ENCODE peak calls at places on chromosomes 7 and 10, in six cellular contexts. One of them, this sample, is unnamed.

GRCh38 chr7:128673571-128673970 is 1.5 kb downstream of the GARIN1A start:
- DNase-seq in ovary: no peak
- DNase-seq in thyroid gland: no peak
- DNase-seq in spleen: no peak
- DNase-seq in mucosa of descending colon: no peak
- DNase-seq in left ventricle myocardium inferior: no peak
- DNase-seq in this sample: no peak

GRCh38 chr10:57579926-57580325 is 687.8 kb downstream of the IPMK start:
- DNase-seq in spleen: no peak
- DNase-seq in left ventricle myocardium inferior: no peak
- DNase-seq in thyroid gland: no peak
- DNase-seq in ovary: no peak
- DNase-seq in mucosa of descending colon: no peak
- DNase-seq in this sample: no peak

GRCh38 chr7:22387583-22387982 is 30.6 kb upstream of the RAPGEF5 start:
- DNase-seq in mucosa of descending colon: no peak
- DNase-seq in spleen: no peak
- DNase-seq in thyroid gland: no peak
- DNase-seq in left ventricle myocardium inferior: peak; percentile 19
- DNase-seq in ovary: no peak
- DNase-seq in this sample: no peak

GRCh38 chr10:68080853-68081431 is 5.9 kb upstream of the HERC4 start:
- DNase-seq in spleen: no peak
- DNase-seq in thyroid gland: no peak
- DNase-seq in left ventricle myocardium inferior: no peak
- DNase-seq in ovary: no peak
- DNase-seq in mucosa of descending colon: no peak
- DNase-seq in this sample: no peak

GRCh38 chr7:94330474-94331027 is 64.1 kb upstream of the COL1A2 start:
- DNase-seq in ovary: no peak
- DNase-seq in thyroid gland: no peak
- DNase-seq in spleen: no peak
- DNase-seq in mucosa of descending colon: no peak
- DNase-seq in left ventricle myocardium inferior: no peak
- DNase-seq in this sample: no peak

GRCh38 chr7:8176370-8177081 is 85.4 kb downstream of the ICA1 start:
- DNase-seq in left ventricle myocardium inferior: no peak
- DNase-seq in spleen: peak; percentile 78
- DNase-seq in ovary: no peak
- DNase-seq in thyroid gland: no peak
- DNase-seq in mucosa of descending colon: peak; percentile 30
- DNase-seq in this sample: no peak

GRCh38 chr7:108630002-108630401 is 60.3 kb downstream of the DNAJB9 start:
- DNase-seq in spleen: no peak
- DNase-seq in left ventricle myocardium inferior: no peak
- DNase-seq in mucosa of descending colon: no peak
- DNase-seq in thyroid gland: no peak
- DNase-seq in ovary: peak; percentile 24
- DNase-seq in this sample: peak; percentile 81

GRCh38 chr10:27794157-27794556 is 48.5 kb upstream of the MKX start:
- DNase-seq in left ventricle myocardium inferior: no peak
- DNase-seq in ovary: no peak
- DNase-seq in mucosa of descending colon: no peak
- DNase-seq in thyroid gland: no peak
- DNase-seq in spleen: no peak
- DNase-seq in this sample: peak; percentile 19

GRCh38 chr7:73742753-73743641 is 4.4 kb upstream of the ABHD11 start:
- DNase-seq in mucosa of descending colon: peak; percentile 97
- DNase-seq in ovary: peak; percentile 41
- DNase-seq in thyroid gland: peak; percentile 100
- DNase-seq in spleen: peak; percentile 81
- DNase-seq in left ventricle myocardium inferior: no peak
- DNase-seq in this sample: peak; percentile 63

GRCh38 chr7:22572937-22573336 is 72.9 kb upstream of the STEAP1B start:
- DNase-seq in ovary: no peak
- DNase-seq in thyroid gland: no peak
- DNase-seq in left ventricle myocardium inferior: no peak
- DNase-seq in spleen: no peak
- DNase-seq in mucosa of descending colon: no peak
- DNase-seq in this sample: no peak

GRCh38 chr7:12281026-12281425 is 69.9 kb downstream of the TMEM106B start:
- DNase-seq in spleen: no peak
- DNase-seq in thyroid gland: no peak
- DNase-seq in left ventricle myocardium inferior: no peak
- DNase-seq in mucosa of descending colon: no peak
- DNase-seq in ovary: no peak
- DNase-seq in this sample: no peak

GRCh38 chr10:102517553-102517952 is 13.8 kb downstream of the SUFU start:
- DNase-seq in spleen: peak; percentile 9
- DNase-seq in ovary: no peak
- DNase-seq in mucosa of descending colon: no peak
- DNase-seq in thyroid gland: no peak
- DNase-seq in left ventricle myocardium inferior: no peak
- DNase-seq in this sample: no peak

GRCh38 chr7:69283421-69283820 is 314.9 kb upstream of the AUTS2 start:
- DNase-seq in left ventricle myocardium inferior: no peak
- DNase-seq in thyroid gland: no peak
- DNase-seq in ovary: no peak
- DNase-seq in spleen: no peak
- DNase-seq in mucosa of descending colon: no peak
- DNase-seq in this sample: no peak

GRCh38 chr10:15585303-15585715 is 134.4 kb downstream of the ITGA8 start:
- DNase-seq in ovary: peak; percentile 40
- DNase-seq in spleen: peak; percentile 75
- DNase-seq in mucosa of descending colon: peak; percentile 65
- DNase-seq in thyroid gland: peak; percentile 18
- DNase-seq in left ventricle myocardium inferior: peak; percentile 38
- DNase-seq in this sample: peak; percentile 43

GRCh38 chr7:91127974-91128373 is 136.3 kb upstream of the FZD1 start:
- DNase-seq in spleen: no peak
- DNase-seq in ovary: no peak
- DNase-seq in thyroid gland: no peak
- DNase-seq in mucosa of descending colon: no peak
- DNase-seq in left ventricle myocardium inferior: no peak
- DNase-seq in this sample: no peak

GRCh38 chr10:35639651-35640311 is 2.3 kb downstream of the FZD8 start:
- DNase-seq in thyroid gland: peak; percentile 55
- DNase-seq in spleen: peak; percentile 79
- DNase-seq in mucosa of descending colon: peak; percentile 44
- DNase-seq in ovary: peak; percentile 38
- DNase-seq in left ventricle myocardium inferior: peak; percentile 19
- DNase-seq in this sample: no peak

GRCh38 chr7:117157121-117157870 is 165.6 kb downstream of the WNT2 start:
- DNase-seq in spleen: no peak
- DNase-seq in thyroid gland: peak; percentile 79
- DNase-seq in left ventricle myocardium inferior: peak; percentile 17
- DNase-seq in ovary: peak; percentile 16
- DNase-seq in mucosa of descending colon: no peak
- DNase-seq in this sample: no peak

GRCh38 chr10:24718031-24718855 is 5.4 kb downstream of the ARHGAP21 start:
- DNase-seq in thyroid gland: no peak
- DNase-seq in ovary: no peak
- DNase-seq in spleen: no peak
- DNase-seq in left ventricle myocardium inferior: no peak
- DNase-seq in mucosa of descending colon: no peak
- DNase-seq in this sample: no peak

GRCh38 chr10:124560377-124560776 is 98.8 kb downstream of the LHPP start:
- DNase-seq in left ventricle myocardium inferior: peak; percentile 65
- DNase-seq in ovary: peak; percentile 77
- DNase-seq in spleen: peak; percentile 67
- DNase-seq in thyroid gland: no peak
- DNase-seq in mucosa of descending colon: peak; percentile 18
- DNase-seq in this sample: no peak

GRCh38 chr10:102453502-102453901 is 2.2 kb upstream of the C10orf95 start:
- DNase-seq in spleen: no peak
- DNase-seq in ovary: no peak
- DNase-seq in left ventricle myocardium inferior: no peak
- DNase-seq in thyroid gland: peak; percentile 79
- DNase-seq in mucosa of descending colon: no peak
- DNase-seq in this sample: no peak

GRCh38 chr7:42440951-42441350 is 203.9 kb upstream of the GLI3 start:
- DNase-seq in mucosa of descending colon: no peak
- DNase-seq in ovary: no peak
- DNase-seq in thyroid gland: no peak
- DNase-seq in left ventricle myocardium inferior: no peak
- DNase-seq in spleen: no peak
- DNase-seq in this sample: no peak

GRCh38 chr10:86372119-86372784 is 5.7 kb upstream of the GRID1 start:
- DNase-seq in left ventricle myocardium inferior: no peak
- DNase-seq in mucosa of descending colon: no peak
- DNase-seq in spleen: peak; percentile 29
- DNase-seq in ovary: no peak
- DNase-seq in thyroid gland: no peak
- DNase-seq in this sample: no peak

GRCh38 chr10:71729023-71729649 is 9.6 kb upstream of the C10orf105 start:
- DNase-seq in spleen: peak; percentile 90
- DNase-seq in thyroid gland: peak; percentile 76
- DNase-seq in mucosa of descending colon: peak; percentile 90
- DNase-seq in ovary: no peak
- DNase-seq in left ventricle myocardium inferior: peak; percentile 77
- DNase-seq in this sample: peak; percentile 63

GRCh38 chr10:130956251-130956650 is 355.3 kb downstream of the TCERG1L start:
- DNase-seq in left ventricle myocardium inferior: no peak
- DNase-seq in ovary: no peak
- DNase-seq in mucosa of descending colon: no peak
- DNase-seq in thyroid gland: no peak
- DNase-seq in spleen: no peak
- DNase-seq in this sample: no peak

GRCh38 chr10:124665980-124666379 is 78.2 kb downstream of the FAM53B start:
- DNase-seq in spleen: no peak
- DNase-seq in ovary: no peak
- DNase-seq in mucosa of descending colon: no peak
- DNase-seq in left ventricle myocardium inferior: no peak
- DNase-seq in thyroid gland: no peak
- DNase-seq in this sample: no peak

GRCh38 chr10:29057712-29058426 is 231.0 kb upstream of the LYZL1 start:
- DNase-seq in mucosa of descending colon: no peak
- DNase-seq in thyroid gland: peak; percentile 14
- DNase-seq in left ventricle myocardium inferior: no peak
- DNase-seq in ovary: no peak
- DNase-seq in spleen: no peak
- DNase-seq in this sample: no peak

GRCh38 chr10:47165168-47165710 is 134.8 kb upstream of the GDF10 start:
- DNase-seq in mucosa of descending colon: no peak
- DNase-seq in left ventricle myocardium inferior: no peak
- DNase-seq in spleen: peak; percentile 77
- DNase-seq in thyroid gland: peak; percentile 9
- DNase-seq in ovary: no peak
- DNase-seq in this sample: no peak

GRCh38 chr10:33716461-33717267 is 382.2 kb upstream of the NRP1 start:
- DNase-seq in spleen: no peak
- DNase-seq in ovary: no peak
- DNase-seq in left ventricle myocardium inferior: no peak
- DNase-seq in thyroid gland: no peak
- DNase-seq in mucosa of descending colon: no peak
- DNase-seq in this sample: no peak

GRCh38 chr7:124246262-124246863 is 213.5 kb upstream of the TMEM229A start:
- DNase-seq in mucosa of descending colon: no peak
- DNase-seq in thyroid gland: no peak
- DNase-seq in spleen: no peak
- DNase-seq in left ventricle myocardium inferior: no peak
- DNase-seq in ovary: no peak
- DNase-seq in this sample: no peak

GRCh38 chr10:49837096-49837495 is 75.0 kb upstream of the OGDHL start:
- DNase-seq in mucosa of descending colon: no peak
- DNase-seq in left ventricle myocardium inferior: no peak
- DNase-seq in ovary: no peak
- DNase-seq in thyroid gland: no peak
- DNase-seq in spleen: no peak
- DNase-seq in this sample: no peak

DNA sequence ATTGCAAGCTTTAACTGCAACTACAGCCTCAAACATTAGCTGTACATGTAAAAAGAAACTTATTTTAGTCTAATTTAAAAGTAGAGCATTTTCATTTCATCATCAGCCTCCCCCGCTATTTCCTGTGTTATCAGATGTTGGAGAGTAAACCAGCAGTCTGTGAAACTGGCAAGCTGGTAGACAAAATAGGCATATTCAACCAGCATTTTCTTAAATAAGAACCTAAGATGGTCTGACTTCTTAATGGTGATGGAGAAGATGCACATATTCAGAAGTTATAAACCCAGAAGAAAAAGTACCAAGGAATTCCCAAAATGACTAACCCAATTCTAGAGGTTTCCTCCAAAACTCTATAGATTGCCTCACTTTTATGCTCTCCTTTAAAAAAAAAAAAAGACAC is 24.9 kb downstream of the PIK3AP1 start:
- DNase-seq in ovary: no peak
- DNase-seq in thyroid gland: no peak
- DNase-seq in mucosa of descending colon: no peak
- DNase-seq in left ventricle myocardium inferior: no peak
- DNase-seq in spleen: no peak
- DNase-seq in this sample: no peak
- H3K4me1 ChIP-seq in ovary: no peaks in the 10 kb centered on the region
- H3K4me1 ChIP-seq in thyroid gland: no peaks in the 10 kb centered on the region
- H3K4me1 ChIP-seq in mucosa of descending colon: no peaks in the 10 kb centered on the region
- H3K4me1 ChIP-seq in left ventricle myocardium inferior: no peaks in the 10 kb centered on the region
- H3K4me1 ChIP-seq in spleen: peaks cover 76% of the 10 kb centered on the region
- H3K4me1 ChIP-seq in this sample: peaks cover 9% of the 10 kb centered on the region

GRCh38 chr7:151238924-151239836 is 6.9 kb downstream of the CHPF2 start:
- DNase-seq in ovary: no peak
- DNase-seq in spleen: peak; percentile 65
- DNase-seq in left ventricle myocardium inferior: no peak
- DNase-seq in thyroid gland: no peak
- DNase-seq in mucosa of descending colon: no peak
- DNase-seq in this sample: no peak
- H3K36me3 ChIP-seq in ovary: no peaks in the 10 kb centered on the region
- H3K36me3 ChIP-seq in spleen: peaks cover 49% of the 10 kb centered on the region
- H3K36me3 ChIP-seq in left ventricle myocardium inferior: peaks cover 67% of the 10 kb centered on the region
- H3K36me3 ChIP-seq in thyroid gland: peaks cover 33% of the 10 kb centered on the region
- H3K36me3 ChIP-seq in mucosa of descending colon: no peaks in the 10 kb centered on the region
- H3K36me3 ChIP-seq in this sample: peaks cover 82% of the 10 kb centered on the region

GRCh38 chr7:43904533-43905208 is 1.7 kb downstream of the URGCP start:
- DNase-seq in spleen: no peak
- DNase-seq in left ventricle myocardium inferior: no peak
- DNase-seq in ovary: no peak
- DNase-seq in mucosa of descending colon: no peak
- DNase-seq in thyroid gland: no peak
- DNase-seq in this sample: no peak
- H3K4me1 ChIP-seq in spleen: peaks cover 32% of the 10 kb centered on the region
- H3K4me1 ChIP-seq in left ventricle myocardium inferior: peaks cover 61% of the 10 kb centered on the region
- H3K4me1 ChIP-seq in ovary: peaks cover 12% of the 10 kb centered on the region
- H3K4me1 ChIP-seq in mucosa of descending colon: peaks cover 20% of the 10 kb centered on the region
- H3K4me1 ChIP-seq in thyroid gland: peaks cover 39% of the 10 kb centered on the region
- H3K4me1 ChIP-seq in this sample: peaks cover 5% of the 10 kb centered on the region

DNA sequence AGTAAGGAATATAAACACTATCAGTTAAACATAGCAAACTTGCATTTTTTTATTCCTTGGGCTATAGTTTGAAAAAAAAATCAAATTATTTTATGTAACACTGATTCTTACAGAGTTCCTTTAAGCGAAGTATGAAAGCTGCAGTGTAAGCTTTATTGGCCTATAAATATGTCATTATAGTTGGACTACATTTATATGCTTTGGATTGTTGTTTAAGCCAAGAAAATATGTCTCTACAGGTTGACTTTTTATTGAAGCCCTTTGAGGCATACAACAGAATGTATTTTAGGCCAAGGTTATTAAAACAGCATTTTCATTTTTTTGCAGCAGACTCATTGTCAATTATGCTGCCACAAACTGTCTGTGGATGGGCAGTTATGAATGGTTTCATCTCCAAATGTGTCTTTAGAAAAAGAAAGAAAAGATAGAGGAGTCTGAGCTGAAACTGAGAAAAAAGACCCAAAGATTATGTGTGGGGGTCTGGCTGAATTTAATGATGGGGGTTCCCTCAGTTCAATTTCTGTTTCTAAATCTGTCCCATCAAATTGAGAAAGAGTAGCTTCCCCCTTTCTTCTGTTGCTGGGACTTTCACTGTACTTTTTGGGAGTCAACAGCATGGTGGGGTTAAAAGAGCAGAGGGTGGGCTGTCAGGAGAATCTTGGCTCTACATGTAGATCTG is 43.1 kb downstream of the ARID5B start:
- DNase-seq in ovary: no peak
- DNase-seq in spleen: no peak
- DNase-seq in left ventricle myocardium inferior: no peak
- DNase-seq in thyroid gland: no peak
- DNase-seq in mucosa of descending colon: no peak
- DNase-seq in this sample: no peak
- H3K36me3 ChIP-seq in ovary: no peaks in the 10 kb centered on the region
- H3K36me3 ChIP-seq in spleen: peaks cover 9% of the 10 kb centered on the region
- H3K36me3 ChIP-seq in left ventricle myocardium inferior: peaks cover 9% of the 10 kb centered on the region
- H3K36me3 ChIP-seq in thyroid gland: no peaks in the 10 kb centered on the region
- H3K36me3 ChIP-seq in mucosa of descending colon: no peaks in the 10 kb centered on the region
- H3K36me3 ChIP-seq in this sample: peaks cover 22% of the 10 kb centered on the region